ENCODE peak calls at places on chromosomes 7 and 10, in four cellular contexts. X is AG09309, Z is astrocyte of the cerebellum, J is endothelial cell. D is an unnamed sample.

GRCh38 chr10:62637249-62638061 is 167.1 kb upstream of the ADO start:
- DNase-seq in X (no peak), Z (no peak), J (no peak), D (no peak)

GRCh38 chr7:154674191-154674590 is 328.7 kb downstream of the PAXIP1 start:
- DNase-seq in X (no peak), Z (no peak), J (no peak), D (no peak)

GRCh38 chr7:22061781-22062180 is 116.1 kb upstream of the CDCA7L start:
- DNase-seq in X (no peak), Z (no peak), J (no peak), D (no peak)

GRCh38 chr10:25698638-25699037 is 235.4 kb upstream of the MYO3A start:
- DNase-seq in X (no peak), Z (no peak), J (no peak), D (no peak)

GRCh38 chr7:52273685-52274610 is 761.5 kb upstream of the POM121L12 start:
- DNase-seq in X (no peak), Z (no peak), J (no peak), D (no peak)

GRCh38 chr7:4792537-4793126 is 17.2 kb downstream of the AP5Z1 start:
- DNase-seq in X (no peak), Z (no peak), J (peak; percentile 70), D (no peak)

GRCh38 chr10:129637010-129637409 is 170.0 kb downstream of the MGMT start:
- DNase-seq in X (no peak), Z (no peak), J (no peak), D (no peak)

GRCh38 chr7:28155019-28155660 is 25.5 kb downstream of the JAZF1 start:
- DNase-seq in X (no peak), Z (no peak), J (no peak), D (no peak)

GRCh38 chr7:148402159-148402558 is 188.4 kb upstream of the C7orf33 start:
- DNase-seq in X (no peak), Z (no peak), J (no peak), D (no peak)

GRCh38 chr7:96321041-96321669 is 743 bp downstream of the SLC25A13 start:
- DNase-seq in X (no peak), Z (peak; percentile 49), J (peak; percentile 72), D (peak; percentile 65)

GRCh38 chr10:105973912-105974311 is 1190.6 kb downstream of the SORCS1 start:
- DNase-seq in X (no peak), Z (no peak), J (no peak), D (no peak)

GRCh38 chr10:105973252-105973877 is 1191.1 kb downstream of the SORCS1 start:
- DNase-seq in X (no peak), Z (no peak), J (peak; percentile 16), D (no peak)

GRCh38 chr10:105974803-105975456 is 1189.6 kb downstream of the SORCS1 start:
- DNase-seq in X (no peak), Z (peak; percentile 2), J (peak; percentile 31), D (no peak)

GRCh38 chr10:105971460-105971859 is 1193.0 kb downstream of the SORCS1 start:
- DNase-seq in X (no peak), Z (no peak), J (no peak), D (no peak)

DNA sequence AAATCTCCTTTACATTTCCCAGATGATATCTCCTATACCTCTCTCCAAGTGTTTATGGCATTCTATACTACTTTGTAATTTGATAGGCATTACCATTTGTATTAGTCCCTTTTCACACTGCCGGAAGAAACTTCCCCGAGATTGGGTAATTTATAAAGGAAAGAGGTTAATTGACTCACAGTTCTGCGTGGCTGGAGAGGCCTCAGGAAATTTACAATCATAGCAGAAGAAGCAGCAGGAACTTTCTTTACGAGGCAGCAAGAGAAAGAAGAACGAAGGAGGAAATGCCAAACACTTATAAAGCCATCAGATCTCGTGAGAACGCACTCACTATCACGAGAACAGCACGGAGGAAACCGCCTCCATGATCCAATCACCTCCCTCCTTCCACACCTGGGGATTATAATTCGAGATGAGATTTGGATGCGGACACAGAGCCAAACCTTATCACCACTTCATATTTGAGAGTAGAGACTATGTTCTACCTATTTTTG is 1194.6 kb downstream of the SORCS1 start:
- DNase-seq in X (no peak), Z (no peak), J (no peak), D (no peak)
- TF ChIP-seq CTCF in X (no peak), Z (no peak), J (no peak), D (no peak)

DNA sequence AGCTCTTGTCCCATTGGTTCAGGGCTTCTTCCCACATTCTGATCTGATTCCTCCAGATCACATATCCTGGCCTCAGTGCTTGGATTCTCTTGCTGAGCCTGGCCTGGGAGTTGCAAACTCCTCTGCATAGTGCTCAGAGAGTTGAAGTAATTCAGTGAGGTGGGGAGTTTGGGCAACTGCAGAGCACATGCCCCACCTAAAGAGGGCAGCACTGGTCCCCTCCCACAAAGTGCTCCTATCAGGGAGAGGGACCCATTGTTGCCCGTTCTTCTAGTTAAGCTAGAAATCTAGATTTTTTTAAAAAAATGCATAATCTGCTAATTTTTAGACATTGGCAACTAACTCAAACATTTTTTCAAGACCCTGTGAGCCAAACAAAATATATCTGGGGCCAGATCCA is 45.1 kb downstream of the CHN2 start:
- DNase-seq in X (no peak), Z (no peak), J (no peak), D (no peak)
- TF ChIP-seq CTCF in X (peak; percentile 19), Z (no peak), J (peak; percentile 33), D (peak; percentile 69)

GRCh38 chr10:8331896-8332729 is 277.6 kb downstream of the GATA3 start:
- DNase-seq in X (no peak), Z (peak; percentile 47), J (peak; percentile 49), D (peak; percentile 2)
- TF ChIP-seq CTCF in X (no peak), Z (no peak), J (no peak), D (no peak)

GRCh38 chr10:34956756-34957155 is 133.4 kb downstream of the CUL2 start:
- DNase-seq in X (no peak), Z (no peak), J (no peak), D (no peak)
- TF ChIP-seq CTCF in X (peak; percentile 7), Z (peak; percentile 4), J (no peak), D (no peak)

DNA sequence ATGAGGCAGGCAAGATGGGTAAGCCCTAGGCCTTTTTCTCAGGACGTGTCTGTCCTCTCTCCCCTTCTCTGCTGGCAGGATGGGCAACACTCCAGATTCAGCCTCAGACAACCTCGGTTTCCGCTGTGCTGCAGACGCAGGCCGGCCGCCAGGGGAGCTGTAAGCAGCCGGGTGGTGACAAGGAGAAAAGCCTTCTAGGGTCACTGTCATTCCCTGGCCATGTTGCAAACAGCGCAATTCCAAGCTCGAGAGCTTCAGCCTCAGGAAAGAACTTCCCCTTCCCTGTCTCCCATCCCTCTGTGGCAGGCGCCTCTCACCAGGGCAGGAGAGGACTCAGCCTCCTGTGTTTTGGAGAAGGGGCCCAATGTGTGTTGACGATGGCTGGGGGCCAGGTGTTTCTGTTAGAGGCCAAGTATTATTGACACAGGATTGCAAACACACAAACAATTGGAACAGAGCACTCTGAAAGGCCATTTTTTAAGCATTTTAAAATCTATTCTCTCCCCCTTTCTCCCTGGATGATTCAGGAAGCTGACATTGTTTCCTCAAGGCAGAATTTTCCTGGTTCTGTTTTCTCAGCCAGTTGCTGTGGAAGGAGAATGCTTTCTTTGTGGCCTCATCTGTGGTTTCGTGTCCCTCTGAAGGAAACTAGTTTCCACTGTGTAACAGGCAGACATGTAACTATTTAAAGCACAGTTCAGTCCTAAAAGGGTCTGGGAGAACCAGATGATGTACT is 13.1 kb downstream of the PHKG1 start:
- DNase-seq in X (no peak), Z (peak; percentile 67), J (peak; percentile 55), D (peak; percentile 56)
- TF ChIP-seq CTCF in X (peak; percentile 72), Z (peak; percentile 94), J (peak; percentile 36), D (peak; percentile 84)

GRCh38 chr10:113891476-113891875 is 37.0 kb downstream of the NHLRC2 start:
- DNase-seq in X (no peak), Z (no peak), J (no peak), D (no peak)
- TF ChIP-seq CTCF in X (no peak), Z (no peak), J (no peak), D (no peak)

D was measured in HFF-Myc.